ENCODE peak calls at places on chromosomes 2 and 18, in ten cellular contexts. J is kidney glomerular epithelial cell; V is ELR; I is amniotic stem cell; A is memory B cell; Y is T-cell; M is activated CD8-positive, alpha-beta memory T cell treated with anti-CD3 and anti-CD28 coated beads for 24 hours; R is H7; F is EH; N is anterior cingulate cortex. O is an unnamed sample.

GRCh38 chr18:13726972-13727331 is 479 bp downstream of the RNMT start:
- DNase-seq in J (no peak), V (peak), I (peak), A (no peak), Y (no peak), M (no peak), R (peak), F (peak), N (peak), O (peak)

GRCh38 chr18:58784601-58785137 is 80.0 kb upstream of the ZNF532 start:
- DNase-seq in J (no peak), V (no peak), I (no peak), A (no peak), Y (no peak), M (no peak), R (peak), F (peak), N (no peak), O (no peak)

GRCh38 chr2:138476186-138476585 is 25.4 kb upstream of the SPOPL start:
- DNase-seq in J (no peak), V (no peak), I (no peak), A (no peak), Y (no peak), M (no peak), R (no peak), F (no peak), N (no peak), O (no peak)

GRCh38 chr2:73588177-73588576 is 54.0 kb downstream of the NAT8 start:
- DNase-seq in J (no peak), V (no peak), I (no peak), A (no peak), Y (no peak), M (no peak), R (no peak), F (no peak), N (no peak), O (peak)

GRCh38 chr2:229164545-229165249 is 106.4 kb downstream of the PID1 start:
- DNase-seq in J (no peak), V (peak), I (no peak), A (no peak), Y (no peak), M (no peak), R (no peak), F (peak), N (no peak), O (no peak)

GRCh38 chr2:88458633-88459032 is 6.1 kb upstream of the FOXI3 start:
- DNase-seq in J (no peak), V (no peak), I (no peak), A (no peak), Y (no peak), M (no peak), R (no peak), F (no peak), N (no peak), O (no peak)

GRCh38 chr2:16129716-16130540 is 189.6 kb downstream of the MYCN start:
- DNase-seq in J (no peak), V (no peak), I (no peak), A (no peak), Y (no peak), M (no peak), R (no peak), F (no peak), N (no peak), O (no peak)

GRCh38 chr2:231604101-231604684 is 11.5 kb downstream of the TEX44 start:
- DNase-seq in J (peak), V (peak), I (no peak), A (peak), Y (no peak), M (peak), R (no peak), F (no peak), N (peak), O (no peak)

GRCh38 chr18:12408247-12408869 is 629 bp downstream of the PRELID3A start:
- DNase-seq in J (no peak), V (peak), I (no peak), A (peak), Y (no peak), M (peak), R (no peak), F (peak), N (no peak), O (no peak)

GRCh38 chr2:147904051-147904450 is 59.2 kb downstream of the ACVR2A start:
- DNase-seq in J (no peak), V (no peak), I (no peak), A (no peak), Y (no peak), M (no peak), R (no peak), F (no peak), N (no peak), O (no peak)

GRCh38 chr2:43125090-43125998 is 101.1 kb downstream of the ZFP36L2 start:
- DNase-seq in J (no peak), V (no peak), I (no peak), A (no peak), Y (no peak), M (no peak), R (peak), F (no peak), N (no peak), O (no peak)

GRCh38 chr2:54084600-54084999 is 30.8 kb upstream of the ACYP2 start:
- DNase-seq in J (peak), V (peak), I (no peak), A (no peak), Y (no peak), M (no peak), R (no peak), F (peak), N (peak), O (peak)

GRCh38 chr2:72263781-72264060 is 116.1 kb upstream of the CYP26B1 start:
- DNase-seq in J (no peak), V (no peak), I (no peak), A (no peak), Y (no peak), M (no peak), R (no peak), F (peak), N (no peak), O (no peak)

GRCh38 chr18:35271656-35272055 is 18.4 kb downstream of the ZSCAN30 start:
- DNase-seq in J (no peak), V (no peak), I (no peak), A (no peak), Y (no peak), M (no peak), R (no peak), F (no peak), N (no peak), O (no peak)

GRCh38 chr18:7116001-7116831 is 1.4 kb downstream of the LAMA1 start:
- DNase-seq in J (peak), V (peak), I (no peak), A (no peak), Y (no peak), M (no peak), R (peak), F (peak), N (no peak), O (no peak)

GRCh38 chr2:100018794-100019193 is 123.6 kb downstream of the AFF3 start:
- DNase-seq in J (peak), V (peak), I (peak), A (no peak), Y (no peak), M (no peak), R (no peak), F (peak), N (no peak), O (no peak)

GRCh38 chr18:23856466-23857175 is 157.9 kb upstream of the TTC39C start:
- DNase-seq in J (no peak), V (peak), I (no peak), A (no peak), Y (no peak), M (no peak), R (no peak), F (peak), N (no peak), O (no peak)

GRCh38 chr2:289362-290089 is 1.6 kb upstream of the ALKAL2 start:
- DNase-seq in J (no peak), V (peak), I (no peak), A (no peak), Y (no peak), M (no peak), R (peak), F (no peak), N (no peak), O (peak)

GRCh38 chr2:3605013-3605961 is 10.4 kb downstream of the COLEC11 start:
- DNase-seq in J (no peak), V (no peak), I (no peak), A (no peak), Y (no peak), M (peak), R (peak), F (no peak), N (no peak), O (peak)

GRCh38 chr18:21958707-21959457 is 210.5 kb upstream of the GATA6 start:
- DNase-seq in J (no peak), V (no peak), I (no peak), A (no peak), Y (no peak), M (no peak), R (no peak), F (no peak), N (no peak), O (no peak)

GRCh38 chr2:102520009-102520408 is 47.0 kb downstream of the SLC9A4 start:
- DNase-seq in J (no peak), V (peak), I (no peak), A (no peak), Y (no peak), M (no peak), R (peak), F (peak), N (no peak), O (peak)